ENCODE peak calls at places on chromosomes 3 and 15, in four cellular contexts. F, Y, N and D are unnamed samples. For H3K4me1, the result is how much of the 10 kb centered on the place peaks cover.

GRCh38 chr15:66720206-66721010 is 18.4 kb downstream of the SMAD6 start:
- DNase-seq in Y (no peak), F (peak), N (peak), D (peak)

GRCh38 chr3:55947406-55947805 is 460.3 kb upstream of the WNT5A start:
- DNase-seq in F (no peak), Y (no peak), N (no peak), D (no peak)

GRCh38 chr3:108241146-108241545 is 18.9 kb upstream of the IFT57 start:
- DNase-seq in F (no peak), N (no peak), Y (no peak), D (no peak)

GRCh38 chr3:31077021-31077601 is 182.7 kb upstream of the GADL1 start:
- DNase-seq in F (peak), N (no peak), Y (peak), D (peak)

GRCh38 chr3:123791898-123792297 is 92.2 kb downstream of the MYLK start:
- DNase-seq in N (no peak), Y (no peak), F (peak), D (no peak)

GRCh38 chr15:47414207-47414606 is 303.1 kb upstream of the SEMA6D start:
- DNase-seq in N (no peak), Y (no peak), F (no peak), D (no peak)

GRCh38 chr3:12994357-12994606 is 78.9 kb downstream of the IQSEC1 start:
- DNase-seq in Y (no peak), N (peak), F (peak), D (peak)

GRCh38 chr3:114252954-114253353 is 15.6 kb upstream of the ZNF80 start:
- DNase-seq in Y (no peak), N (no peak), F (no peak), D (no peak)

GRCh38 chr3:89000886-89001285 is 106.5 kb upstream of the EPHA3 start:
- DNase-seq in N (no peak), Y (no peak), F (no peak), D (no peak)

GRCh38 chr3:43231276-43232000 is 54.9 kb upstream of the SNRK start:
- DNase-seq in Y (no peak), N (no peak), F (peak), D (no peak)

GRCh38 chr15:29242466-29243242 is 27.0 kb downstream of the NSMCE3 start:
- DNase-seq in N (no peak), Y (no peak), F (peak), D (no peak)

GRCh38 chr3:192727032-192727847 is at the start of gene FGF12:
- DNase-seq in F (peak), N (peak), Y (peak), D (peak)

GRCh38 chr15:100918690-100919480 is at the start of gene LRRK1:
- DNase-seq in N (peak), F (peak), Y (no peak), D (peak)

GRCh38 chr15:45499426-45499825 is 23.1 kb downstream of the SLC30A4 start:
- DNase-seq in N (no peak), F (peak), Y (no peak), D (no peak)

GRCh38 chr3:195187609-195188529 is 83.1 kb downstream of the XXYLT1 start:
- DNase-seq in F (peak), Y (no peak), N (no peak), D (no peak)

GRCh38 chr3:61669676-61670299 is 108.4 kb downstream of the PTPRG start:
- DNase-seq in N (no peak), Y (no peak), F (no peak), D (no peak)

GRCh38 chr15:63323798-63324651 is 46.6 kb downstream of the APH1B start:
- DNase-seq in F (peak), N (no peak), Y (peak), D (no peak)

GRCh38 chr3:111227216-111227615 is 155.6 kb downstream of the NECTIN3 start:
- DNase-seq in F (peak), N (no peak), Y (no peak), D (peak)

GRCh38 chr15:34124656-34125055 is 22.8 kb downstream of the PGBD4 start:
- DNase-seq in F (no peak), Y (no peak), N (no peak), D (no peak)

GRCh38 chr15:40847225-40847961 is 3.5 kb downstream of the SPINT1 start:
- DNase-seq in Y (peak), F (no peak), N (peak), D (peak)

GRCh38 chr3:157261000-157261399 is 101.1 kb upstream of the CCNL1 start:
- DNase-seq in N (no peak), Y (no peak), F (peak), D (no peak)

GRCh38 chr3:16821053-16821452 is 63.7 kb upstream of the PLCL2 start:
- DNase-seq in Y (no peak), F (no peak), N (no peak), D (no peak)

GRCh38 chr3:173902866-173903265 is 505.3 kb downstream of the NLGN1 start:
- DNase-seq in Y (no peak), N (no peak), F (peak), D (peak)

GRCh38 chr15:40104865-40105516 is 3.7 kb downstream of the BMF start:
- DNase-seq in Y (peak), F (peak), N (peak), D (peak)

GRCh38 chr3:167870743-167871142 is 135.2 kb downstream of the SERPINI1 start:
- DNase-seq in F (no peak), Y (no peak), N (no peak), D (no peak)

GRCh38 chr15:88894348-88894818 is 961 bp downstream of the HAPLN3 start:
- DNase-seq in F (peak), Y (peak), N (peak), D (peak)

GRCh38 chr15:76065267-76065666 is 5.5 kb downstream of the TMEM266 start:
- DNase-seq in F (no peak), Y (no peak), N (no peak), D (no peak)

GRCh38 chr3:72238341-72238740 is 453.4 kb upstream of the PROK2 start:
- DNase-seq in F (peak), N (no peak), Y (no peak), D (no peak)

GRCh38 chr3:64438837-64439236 is 213.6 kb upstream of the PRICKLE2 start:
- DNase-seq in F (no peak), Y (no peak), N (no peak), D (no peak)

GRCh38 chr15:77029166-77030041 is 34.5 kb downstream of the PSTPIP1 start:
- DNase-seq in N (peak), F (no peak), Y (no peak), D (no peak)

GRCh38 chr15:39230205-39230916 is 350.5 kb upstream of the THBS1 start:
- DNase-seq in F (no peak), Y (no peak), N (no peak), D (no peak)

GRCh38 chr15:49415171-49415570 is 7.9 kb upstream of the FGF7 start:
- DNase-seq in F (no peak), Y (no peak), N (no peak), D (no peak)

GRCh38 chr3:141303481-141304223 is 64.7 kb upstream of the ZBTB38 start:
- DNase-seq in F (peak), N (no peak), Y (peak), D (peak)

GRCh38 chr15:23629234-23629805 is 18.3 kb downstream of the MAGEL2 start:
- DNase-seq in Y (no peak), F (peak), N (no peak), D (peak)

DNA sequence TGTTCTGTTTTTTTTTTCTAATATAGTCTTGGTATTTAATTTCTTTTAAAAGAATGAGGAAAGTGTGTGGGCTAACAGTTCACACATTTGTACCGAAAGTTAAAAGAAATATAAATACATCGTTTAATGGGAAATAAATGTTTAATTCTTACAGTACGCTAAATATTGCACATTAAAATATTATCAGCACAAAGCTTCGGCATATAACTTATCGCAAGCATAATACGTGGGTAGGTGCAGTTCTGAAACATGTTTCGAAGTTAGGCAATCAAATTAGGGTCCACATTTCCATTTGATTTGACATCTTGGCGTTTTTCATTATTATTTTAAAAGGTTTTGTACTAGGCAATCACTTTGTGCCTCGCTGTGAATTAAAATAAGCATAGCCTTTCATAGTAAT is 41.3 kb downstream of the VGLL4 start:
- DNase-seq in Y (no peak), N (no peak), F (no peak), D (no peak)
- H3K4me1 ChIP-seq in Y (under half), N (under half), F (half or more), D (under half)

GRCh38 chr3:37898424-37898823 is 36.7 kb downstream of the CTDSPL start:
- DNase-seq in F (no peak), Y (no peak), N (no peak), D (no peak)
- H3K4me1 ChIP-seq in F (under half), Y (half or more), N (half or more), D (under half)

GRCh38 chr15:74399511-74400312 is 32.3 kb upstream of the CYP11A1 start:
- DNase-seq in N (no peak), F (peak), Y (no peak), D (peak)
- H3K4me1 ChIP-seq in N (under half), F (half or more), Y (half or more), D (half or more)

GRCh38 chr3:160562952-160563351 is 2.4 kb downstream of the KPNA4 start:
- DNase-seq in F (no peak), N (no peak), Y (no peak), D (no peak)
- H3K4me1 ChIP-seq in F (half or more), N (half or more), Y (half or more), D (under half)

GRCh38 chr15:56918907-56919707 is 663 bp downstream of the TCF12 start:
- DNase-seq in F (peak), Y (peak), N (peak), D (peak)

GRCh38 chr15:56917652-56918045 is 795 bp upstream of the TCF12 start:
- DNase-seq in N (no peak), Y (no peak), F (peak), D (no peak)

GRCh38 chr15:56916825-56917477 is 1.5 kb upstream of the TCF12 start:
- DNase-seq in Y (no peak), F (peak), N (no peak), D (no peak)

GRCh38 chr15:56918046-56918906 is at the start of gene TCF12:
- DNase-seq in N (peak), F (peak), Y (peak), D (peak)

DNA sequence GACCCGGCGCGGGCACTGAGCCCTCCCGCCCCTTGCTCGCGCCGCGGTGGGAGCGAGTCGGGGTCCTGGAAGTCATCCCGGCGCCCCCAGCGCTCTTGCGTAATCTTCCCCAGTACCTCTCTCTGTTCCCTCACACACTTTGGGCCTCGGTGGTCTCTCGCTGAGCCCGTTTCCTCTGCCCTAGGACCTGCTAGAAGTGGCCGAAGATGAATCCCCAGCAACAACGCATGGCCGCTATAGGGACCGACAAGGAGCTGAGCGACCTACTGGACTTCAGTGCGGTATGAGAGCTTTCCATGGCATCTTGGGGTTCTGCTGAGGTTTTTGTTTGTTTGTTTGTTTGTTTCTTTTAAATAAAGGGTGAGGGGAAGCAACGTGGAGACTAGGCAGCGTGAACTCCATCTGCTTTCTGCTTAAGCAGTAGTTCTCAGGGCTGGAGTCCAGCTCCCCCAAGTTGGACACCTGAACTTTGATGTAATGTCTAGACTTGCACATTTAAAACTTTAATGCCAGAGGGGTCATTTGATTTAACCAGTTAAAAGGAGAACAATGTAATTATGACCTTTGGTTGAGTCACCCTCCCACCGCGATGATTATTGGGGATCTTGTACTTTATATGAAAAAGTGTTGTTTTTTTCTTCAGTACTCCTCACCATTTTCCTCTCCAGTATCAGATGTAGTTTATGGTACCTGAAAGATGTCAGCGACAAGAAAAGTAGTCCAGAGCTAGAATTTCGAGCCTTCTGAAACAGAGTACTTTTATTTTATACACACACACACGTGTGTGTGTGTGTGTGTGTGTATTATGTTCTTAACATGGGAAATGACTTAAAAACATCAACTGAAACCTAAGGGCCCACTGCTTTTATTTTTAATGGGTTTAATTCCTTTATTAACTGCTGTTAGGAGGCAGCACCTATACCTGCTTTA is 1.5 kb downstream of the TCF12 start:
- DNase-seq in Y (peak), N (peak), F (peak), D (peak)
- H3K4me1 ChIP-seq in Y (under half), N (under half), F (under half), D (under half)

GRCh38 chr3:119901148-119901547 is 119.2 kb downstream of the NR1I2 start:
- DNase-seq in Y (no peak), N (no peak), F (no peak), D (no peak)

GRCh38 chr3:119894195-119894594 is 112.3 kb downstream of the NR1I2 start:
- DNase-seq in F (no peak), Y (no peak), N (no peak), D (no peak)

GRCh38 chr3:119902061-119902460 is 120.2 kb downstream of the NR1I2 start:
- DNase-seq in F (no peak), Y (no peak), N (no peak), D (no peak)

GRCh38 chr3:119898478-119899177 is 116.7 kb downstream of the NR1I2 start:
- DNase-seq in N (no peak), F (peak), Y (no peak), D (peak)

GRCh38 chr3:119899178-119899511 is 117.2 kb downstream of the NR1I2 start:
- DNase-seq in N (no peak), Y (no peak), F (no peak), D (no peak)
- H3K4me1 ChIP-seq in N (under half), Y (under half), F (under half), D (under half)

GRCh38 chr3:4220050-4220449 is 83.1 kb upstream of the SETMAR start:
- DNase-seq in F (no peak), Y (no peak), N (no peak), D (no peak)

GRCh38 chr3:4219227-4219568 is 84.0 kb upstream of the SETMAR start:
- DNase-seq in Y (no peak), N (no peak), F (no peak), D (no peak)

GRCh38 chr3:4223783-4224182 is 79.4 kb upstream of the SETMAR start:
- DNase-seq in N (no peak), Y (no peak), F (no peak), D (no peak)

GRCh38 chr3:4222574-4222973 is 80.6 kb upstream of the SETMAR start:
- DNase-seq in F (no peak), Y (no peak), N (no peak), D (no peak)

DNA sequence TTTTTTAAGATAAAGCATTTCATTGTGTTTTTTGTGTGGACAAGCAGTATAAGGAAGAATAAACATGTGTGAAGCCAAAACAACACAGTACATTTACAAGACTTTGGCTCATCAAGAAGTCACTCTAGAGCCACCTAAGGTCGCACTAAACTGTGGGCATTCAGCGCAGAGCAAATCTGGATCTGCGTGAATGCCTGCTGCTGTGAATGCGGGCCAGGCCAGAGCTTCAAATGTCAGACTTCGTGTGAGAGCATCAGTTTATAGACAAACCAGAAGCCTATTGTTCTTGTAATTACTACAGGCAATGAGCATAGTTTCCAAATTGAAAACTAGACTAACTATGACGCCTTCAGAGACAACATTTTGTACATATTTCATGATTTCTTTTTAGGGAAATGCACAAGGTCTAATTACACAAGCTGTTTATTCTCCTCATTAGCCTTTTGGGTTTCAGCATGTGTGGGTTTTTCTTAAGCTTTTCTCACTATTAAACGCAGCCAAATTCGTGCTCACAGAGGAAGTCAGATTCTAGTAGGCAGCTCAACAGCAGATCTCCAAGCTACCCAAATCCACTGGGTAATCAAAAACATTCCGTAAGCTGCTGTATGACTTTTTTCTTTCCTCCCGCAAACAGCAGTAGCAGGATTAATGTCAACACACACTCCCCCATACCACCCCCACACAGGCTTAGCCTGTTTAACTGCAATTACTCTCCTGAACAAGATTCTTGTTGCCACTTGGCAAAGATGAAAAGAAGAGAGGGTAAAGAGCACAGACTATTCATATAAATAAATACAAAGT is 84.5 kb upstream of the SETMAR start:
- DNase-seq in F (no peak), Y (peak), N (no peak), D (no peak)
- H3K4me1 ChIP-seq in F (under half), Y (under half), N (under half), D (under half)

GRCh38 chr3:46537316-46537715 is 28.8 kb downstream of the LRRC2 start:
- DNase-seq in F (peak), Y (no peak), N (no peak), D (no peak)
- H3K4me1 ChIP-seq in F (under half), Y (under half), N (under half), D (under half)

GRCh38 chr3:4977889-4978258 is 1.4 kb upstream of the BHLHE40 start:
- DNase-seq in F (no peak), N (no peak), Y (no peak), D (no peak)
- H3K4me1 ChIP-seq in F (under half), N (under half), Y (under half), D (under half)